ENCODE peak calls at places on chromosomes 11 and 22, in six cellular contexts. One of them, this sample, is unnamed.

GRCh38 chr11:65254724-65255123 is 7.0 kb upstream of the POLA2 start:
- DNase-seq in mucosa of descending colon: no peak
- DNase-seq in fibroblast of lung: no peak
- DNase-seq in CD8-positive, alpha-beta T cell: no peak
- DNase-seq in HL-60: no peak
- DNase-seq in psoas muscle: no peak
- DNase-seq in this sample: no peak

GRCh38 chr22:19674929-19675253 is 39.4 kb upstream of the SEPTIN5 start:
- DNase-seq in mucosa of descending colon: no peak
- DNase-seq in fibroblast of lung: no peak
- DNase-seq in CD8-positive, alpha-beta T cell: no peak
- DNase-seq in HL-60: no peak
- DNase-seq in psoas muscle: no peak
- DNase-seq in this sample: no peak

GRCh38 chr11:96105197-96105895 is 181.4 kb upstream of the MTMR2 start:
- DNase-seq in mucosa of descending colon: no peak
- DNase-seq in fibroblast of lung: no peak
- DNase-seq in CD8-positive, alpha-beta T cell: no peak
- DNase-seq in HL-60: no peak
- DNase-seq in psoas muscle: no peak
- DNase-seq in this sample: no peak

GRCh38 chr11:64339319-64339718 is 685 bp upstream of the CCDC88B start:
- DNase-seq in mucosa of descending colon: no peak
- DNase-seq in fibroblast of lung: no peak
- DNase-seq in CD8-positive, alpha-beta T cell: no peak
- DNase-seq in HL-60: peak
- DNase-seq in psoas muscle: no peak
- DNase-seq in this sample: no peak

GRCh38 chr22:41240377-41241132 is at the start of gene CHADL:
- DNase-seq in mucosa of descending colon: no peak
- DNase-seq in fibroblast of lung: no peak
- DNase-seq in CD8-positive, alpha-beta T cell: no peak
- DNase-seq in HL-60: no peak
- DNase-seq in psoas muscle: no peak
- DNase-seq in this sample: peak

GRCh38 chr11:18490736-18491485 is 35.3 kb downstream of the LDHAL6A start:
- DNase-seq in mucosa of descending colon: no peak
- DNase-seq in fibroblast of lung: no peak
- DNase-seq in CD8-positive, alpha-beta T cell: no peak
- DNase-seq in HL-60: no peak
- DNase-seq in psoas muscle: no peak
- DNase-seq in this sample: no peak

GRCh38 chr11:86245369-86246292 is 1.1 kb downstream of the EED start:
- DNase-seq in mucosa of descending colon: peak
- DNase-seq in fibroblast of lung: peak
- DNase-seq in CD8-positive, alpha-beta T cell: no peak
- DNase-seq in HL-60: peak
- DNase-seq in psoas muscle: no peak
- DNase-seq in this sample: peak

GRCh38 chr22:40243891-40244290 is 66.2 kb downstream of the TNRC6B start:
- DNase-seq in mucosa of descending colon: no peak
- DNase-seq in fibroblast of lung: no peak
- DNase-seq in CD8-positive, alpha-beta T cell: peak
- DNase-seq in HL-60: peak
- DNase-seq in psoas muscle: no peak
- DNase-seq in this sample: no peak

GRCh38 chr11:69240332-69241074 is 53.5 kb upstream of the MYEOV start:
- DNase-seq in mucosa of descending colon: peak
- DNase-seq in fibroblast of lung: peak
- DNase-seq in CD8-positive, alpha-beta T cell: no peak
- DNase-seq in HL-60: no peak
- DNase-seq in psoas muscle: no peak
- DNase-seq in this sample: no peak

GRCh38 chr11:14812776-14813175 is 79.3 kb downstream of the CYP2R1 start:
- DNase-seq in mucosa of descending colon: no peak
- DNase-seq in fibroblast of lung: no peak
- DNase-seq in CD8-positive, alpha-beta T cell: no peak
- DNase-seq in HL-60: no peak
- DNase-seq in psoas muscle: no peak
- DNase-seq in this sample: no peak

GRCh38 chr11:96614846-96615245 is 225.0 kb downstream of the JRKL start:
- DNase-seq in mucosa of descending colon: no peak
- DNase-seq in fibroblast of lung: no peak
- DNase-seq in CD8-positive, alpha-beta T cell: no peak
- DNase-seq in HL-60: no peak
- DNase-seq in psoas muscle: no peak
- DNase-seq in this sample: no peak

GRCh38 chr11:107591446-107592236 is 694 bp downstream of the ELMOD1 start:
- DNase-seq in mucosa of descending colon: no peak
- DNase-seq in fibroblast of lung: no peak
- DNase-seq in CD8-positive, alpha-beta T cell: peak
- DNase-seq in HL-60: no peak
- DNase-seq in psoas muscle: no peak
- DNase-seq in this sample: peak

GRCh38 chr11:64804346-64805210 is 1.6 kb upstream of the MAP4K2 start:
- DNase-seq in mucosa of descending colon: no peak
- DNase-seq in fibroblast of lung: no peak
- DNase-seq in CD8-positive, alpha-beta T cell: no peak
- DNase-seq in HL-60: no peak
- DNase-seq in psoas muscle: no peak
- DNase-seq in this sample: no peak

GRCh38 chr11:117641008-117641915 is 155.8 kb downstream of the DSCAML1 start:
- DNase-seq in mucosa of descending colon: no peak
- DNase-seq in fibroblast of lung: no peak
- DNase-seq in CD8-positive, alpha-beta T cell: no peak
- DNase-seq in HL-60: no peak
- DNase-seq in psoas muscle: no peak
- DNase-seq in this sample: no peak

GRCh38 chr11:95066721-95067041 is at the start of gene SRSF8:
- DNase-seq in mucosa of descending colon: no peak
- DNase-seq in fibroblast of lung: no peak
- DNase-seq in CD8-positive, alpha-beta T cell: no peak
- DNase-seq in HL-60: no peak
- DNase-seq in psoas muscle: no peak
- DNase-seq in this sample: no peak

GRCh38 chr11:125313271-125314222 is 149.0 kb downstream of the PKNOX2 start:
- DNase-seq in mucosa of descending colon: no peak
- DNase-seq in fibroblast of lung: peak
- DNase-seq in CD8-positive, alpha-beta T cell: no peak
- DNase-seq in HL-60: no peak
- DNase-seq in psoas muscle: no peak
- DNase-seq in this sample: no peak

GRCh38 chr11:16899708-16900107 is 114.5 kb downstream of the PLEKHA7 start:
- DNase-seq in mucosa of descending colon: no peak
- DNase-seq in fibroblast of lung: no peak
- DNase-seq in CD8-positive, alpha-beta T cell: no peak
- DNase-seq in HL-60: no peak
- DNase-seq in psoas muscle: no peak
- DNase-seq in this sample: no peak

GRCh38 chr11:44604171-44604581 is 38.7 kb downstream of the CD82 start:
- DNase-seq in mucosa of descending colon: no peak
- DNase-seq in fibroblast of lung: no peak
- DNase-seq in CD8-positive, alpha-beta T cell: no peak
- DNase-seq in HL-60: no peak
- DNase-seq in psoas muscle: no peak
- DNase-seq in this sample: no peak

GRCh38 chr11:3669128-3669527 is 2.1 kb downstream of the CHRNA10 start:
- DNase-seq in mucosa of descending colon: no peak
- DNase-seq in fibroblast of lung: no peak
- DNase-seq in CD8-positive, alpha-beta T cell: no peak
- DNase-seq in HL-60: no peak
- DNase-seq in psoas muscle: no peak
- DNase-seq in this sample: no peak

GRCh38 chr11:48093795-48094642 is 113.7 kb downstream of the PTPRJ start:
- DNase-seq in mucosa of descending colon: no peak
- DNase-seq in fibroblast of lung: peak
- DNase-seq in CD8-positive, alpha-beta T cell: no peak
- DNase-seq in HL-60: no peak
- DNase-seq in psoas muscle: no peak
- DNase-seq in this sample: no peak

GRCh38 chr11:111334495-111335123 is 36.3 kb downstream of the POU2AF3 start:
- DNase-seq in mucosa of descending colon: peak
- DNase-seq in fibroblast of lung: no peak
- DNase-seq in CD8-positive, alpha-beta T cell: no peak
- DNase-seq in HL-60: no peak
- DNase-seq in psoas muscle: no peak
- DNase-seq in this sample: no peak

GRCh38 chr11:3052109-3052479 is 5.1 kb downstream of the CARS1 start:
- DNase-seq in mucosa of descending colon: no peak
- DNase-seq in fibroblast of lung: no peak
- DNase-seq in CD8-positive, alpha-beta T cell: no peak
- DNase-seq in HL-60: no peak
- DNase-seq in psoas muscle: no peak
- DNase-seq in this sample: no peak

GRCh38 chr11:96329419-96329818 is 13.6 kb downstream of the MAML2 start:
- DNase-seq in mucosa of descending colon: no peak
- DNase-seq in fibroblast of lung: no peak
- DNase-seq in CD8-positive, alpha-beta T cell: no peak
- DNase-seq in HL-60: no peak
- DNase-seq in psoas muscle: no peak
- DNase-seq in this sample: no peak

GRCh38 chr22:18057568-18058209 is 20.1 kb upstream of the PEX26 start:
- DNase-seq in mucosa of descending colon: no peak
- DNase-seq in fibroblast of lung: peak
- DNase-seq in CD8-positive, alpha-beta T cell: no peak
- DNase-seq in HL-60: peak
- DNase-seq in psoas muscle: peak
- DNase-seq in this sample: no peak

GRCh38 chr11:76782526-76783293 is 446 bp upstream of the TSKU start:
- DNase-seq in mucosa of descending colon: peak
- DNase-seq in fibroblast of lung: peak
- DNase-seq in CD8-positive, alpha-beta T cell: no peak
- DNase-seq in HL-60: peak
- DNase-seq in psoas muscle: peak
- DNase-seq in this sample: peak

GRCh38 chr11:126158054-126158791 is 53.2 kb downstream of the RPUSD4 start:
- DNase-seq in mucosa of descending colon: no peak
- DNase-seq in fibroblast of lung: peak
- DNase-seq in CD8-positive, alpha-beta T cell: no peak
- DNase-seq in HL-60: no peak
- DNase-seq in psoas muscle: no peak
- DNase-seq in this sample: no peak

GRCh38 chr11:68841718-68842426 is at the start of gene CPT1A:
- DNase-seq in mucosa of descending colon: peak
- DNase-seq in fibroblast of lung: peak
- DNase-seq in CD8-positive, alpha-beta T cell: peak
- DNase-seq in HL-60: peak
- DNase-seq in psoas muscle: peak
- DNase-seq in this sample: peak

GRCh38 chr11:106399075-106399500 is 321.6 kb downstream of the AASDHPPT start:
- DNase-seq in mucosa of descending colon: no peak
- DNase-seq in fibroblast of lung: peak
- DNase-seq in CD8-positive, alpha-beta T cell: no peak
- DNase-seq in HL-60: no peak
- DNase-seq in psoas muscle: peak
- DNase-seq in this sample: no peak

GRCh38 chr11:74306440-74307175 is 4.8 kb downstream of the P4HA3 start:
- DNase-seq in mucosa of descending colon: no peak
- DNase-seq in fibroblast of lung: peak
- DNase-seq in CD8-positive, alpha-beta T cell: no peak
- DNase-seq in HL-60: peak
- DNase-seq in psoas muscle: no peak
- DNase-seq in this sample: no peak

GRCh38 chr22:25448435-25449051 is 115.9 kb upstream of the GRK3 start:
- DNase-seq in mucosa of descending colon: peak
- DNase-seq in fibroblast of lung: peak
- DNase-seq in CD8-positive, alpha-beta T cell: no peak
- DNase-seq in HL-60: no peak
- DNase-seq in psoas muscle: no peak
- DNase-seq in this sample: no peak

GRCh38 chr22:43381693-43382092 is 30.1 kb upstream of the MPPED1 start:
- DNase-seq in mucosa of descending colon: no peak
- DNase-seq in fibroblast of lung: peak
- DNase-seq in CD8-positive, alpha-beta T cell: no peak
- DNase-seq in HL-60: peak
- DNase-seq in psoas muscle: no peak
- DNase-seq in this sample: no peak

GRCh38 chr11:133078591-133079179 is 453.6 kb downstream of the OPCML start:
- DNase-seq in mucosa of descending colon: peak
- DNase-seq in fibroblast of lung: peak
- DNase-seq in CD8-positive, alpha-beta T cell: no peak
- DNase-seq in HL-60: peak
- DNase-seq in psoas muscle: peak
- DNase-seq in this sample: peak
- TF ChIP-seq CTCF in mucosa of descending colon: peak
- TF ChIP-seq CTCF in fibroblast of lung: peak
- TF ChIP-seq CTCF in CD8-positive, alpha-beta T cell: no peak
- TF ChIP-seq CTCF in HL-60: peak
- TF ChIP-seq CTCF in psoas muscle: peak
- TF ChIP-seq CTCF in this sample: peak

GRCh38 chr22:46445771-46446485 is 91.5 kb downstream of the CELSR1 start:
- DNase-seq in mucosa of descending colon: no peak
- DNase-seq in fibroblast of lung: no peak
- DNase-seq in CD8-positive, alpha-beta T cell: no peak
- DNase-seq in HL-60: no peak
- DNase-seq in psoas muscle: no peak
- DNase-seq in this sample: no peak

GRCh38 chr22:46442217-46442853 is 95.1 kb downstream of the CELSR1 start:
- DNase-seq in mucosa of descending colon: no peak
- DNase-seq in fibroblast of lung: no peak
- DNase-seq in CD8-positive, alpha-beta T cell: no peak
- DNase-seq in HL-60: no peak
- DNase-seq in psoas muscle: no peak
- DNase-seq in this sample: no peak

GRCh38 chr22:46443850-46444389 is 93.5 kb downstream of the CELSR1 start:
- DNase-seq in mucosa of descending colon: peak
- DNase-seq in fibroblast of lung: no peak
- DNase-seq in CD8-positive, alpha-beta T cell: no peak
- DNase-seq in HL-60: no peak
- DNase-seq in psoas muscle: no peak
- DNase-seq in this sample: no peak

GRCh38 chr22:46446799-46447198 is 90.6 kb downstream of the CELSR1 start:
- DNase-seq in mucosa of descending colon: no peak
- DNase-seq in fibroblast of lung: no peak
- DNase-seq in CD8-positive, alpha-beta T cell: no peak
- DNase-seq in HL-60: no peak
- DNase-seq in psoas muscle: no peak
- DNase-seq in this sample: no peak

GRCh38 chr22:46444390-46444854 is 93.0 kb downstream of the CELSR1 start:
- DNase-seq in mucosa of descending colon: no peak
- DNase-seq in fibroblast of lung: no peak
- DNase-seq in CD8-positive, alpha-beta T cell: no peak
- DNase-seq in HL-60: no peak
- DNase-seq in psoas muscle: no peak
- DNase-seq in this sample: no peak
- TF ChIP-seq CTCF in mucosa of descending colon: no peak
- TF ChIP-seq CTCF in fibroblast of lung: no peak
- TF ChIP-seq CTCF in CD8-positive, alpha-beta T cell: no peak
- TF ChIP-seq CTCF in HL-60: no peak
- TF ChIP-seq CTCF in psoas muscle: no peak
- TF ChIP-seq CTCF in this sample: no peak

GRCh38 chr22:30047364-30047738 is 32.9 kb upstream of the HORMAD2 start:
- DNase-seq in mucosa of descending colon: no peak
- DNase-seq in fibroblast of lung: peak
- DNase-seq in CD8-positive, alpha-beta T cell: no peak
- DNase-seq in HL-60: peak
- DNase-seq in psoas muscle: no peak
- DNase-seq in this sample: no peak
- TF ChIP-seq CTCF in mucosa of descending colon: no peak
- TF ChIP-seq CTCF in fibroblast of lung: no peak
- TF ChIP-seq CTCF in CD8-positive, alpha-beta T cell: no peak
- TF ChIP-seq CTCF in HL-60: peak
- TF ChIP-seq CTCF in psoas muscle: no peak
- TF ChIP-seq CTCF in this sample: no peak

GRCh38 chr22:32693102-32693501 is 108.4 kb upstream of the TIMP3 start:
- DNase-seq in mucosa of descending colon: no peak
- DNase-seq in fibroblast of lung: no peak
- DNase-seq in CD8-positive, alpha-beta T cell: no peak
- DNase-seq in HL-60: no peak
- DNase-seq in psoas muscle: no peak
- DNase-seq in this sample: no peak
- TF ChIP-seq CTCF in mucosa of descending colon: no peak
- TF ChIP-seq CTCF in fibroblast of lung: no peak
- TF ChIP-seq CTCF in CD8-positive, alpha-beta T cell: no peak
- TF ChIP-seq CTCF in HL-60: no peak
- TF ChIP-seq CTCF in psoas muscle: no peak
- TF ChIP-seq CTCF in this sample: no peak